ENCODE peak calls at places on chromosomes 1 and 21, in ten cellular contexts. L is fibroblast of lung, T is neural progenitor cell, B is PC-9, Q is mammary epithelial cell, G is K562, A is HepG2, F is hepatocyte, M is endothelial cell of umbilical vein, E is DND-41. R is an unnamed sample.

GRCh38 chr1:154741747-154742495 is 128.2 kb downstream of the KCNN3 start:
- DNase-seq in B (no peak), E (no peak), M (no peak), L (peak; percentile 66), Q (no peak), T (peak; percentile 54), F (no peak), G (peak; percentile 34), A (peak; percentile 63), R (peak; percentile 81)

GRCh38 chr1:109084563-109085517 is 5.7 kb upstream of the TMEM167B start:
- DNase-seq in T (no peak), G (no peak), B (peak; percentile 30), F (no peak), L (peak; percentile 78), E (no peak), Q (peak; percentile 66), A (peak; percentile 62), M (no peak), R (no peak)

GRCh38 chr1:153748903-153749302 is 21.1 kb downstream of the INTS3 start:
- DNase-seq in Q (no peak), B (no peak), A (no peak), F (no peak), G (no peak), M (no peak), E (no peak), T (no peak), L (peak; percentile 49), R (no peak)

GRCh38 chr1:30310966-30311742 is 412.2 kb downstream of the MATN1 start:
- DNase-seq in M (no peak), E (no peak), Q (no peak), T (no peak), F (no peak), G (no peak), L (no peak), A (no peak), B (no peak), R (no peak)

GRCh38 chr1:203627819-203628184 is 1.2 kb downstream of the ATP2B4 start:
- DNase-seq in M (peak; percentile 59), B (no peak), L (peak; percentile 49), G (no peak), E (peak; percentile 48), Q (peak; percentile 58), F (peak; percentile 43), T (peak; percentile 34), A (no peak), R (peak; percentile 88)

GRCh38 chr1:226986496-226987178 is 46.5 kb downstream of the COQ8A start:
- DNase-seq in F (no peak), T (no peak), M (no peak), B (no peak), L (no peak), Q (no peak), A (no peak), G (no peak), E (no peak), R (no peak)

GRCh38 chr1:226872455-226872854 is 2.0 kb downstream of the PSEN2 start:
- DNase-seq in A (peak; percentile 5), F (peak; percentile 5), B (no peak), L (no peak), G (no peak), E (no peak), M (peak; percentile 83), Q (no peak), T (no peak), R (no peak)

GRCh38 chr1:204419064-204419403 is 7.4 kb upstream of the PPP1R15B start:
- DNase-seq in L (peak; percentile 73), T (no peak), Q (peak; percentile 51), F (no peak), E (no peak), G (no peak), A (peak; percentile 20), B (peak; percentile 81), M (peak; percentile 46), R (peak; percentile 53)

GRCh38 chr1:169886422-169886821 is 7.3 kb downstream of the SCYL3 start:
- DNase-seq in T (no peak), B (no peak), F (no peak), E (no peak), A (no peak), L (no peak), G (no peak), Q (no peak), M (no peak), R (no peak)

GRCh38 chr21:45122432-45123132 is 48.2 kb downstream of the ADARB1 start:
- DNase-seq in T (no peak), L (no peak), B (no peak), E (no peak), Q (no peak), F (no peak), M (no peak), G (no peak), A (no peak), R (no peak)
- H3K79me2 ChIP-seq in T (no peaks in the 10 kb centered on the region), L (no peaks in the 10 kb centered on the region), B (no peaks in the 10 kb centered on the region), E (peaks cover 8% of the 10 kb centered on the region), Q (peaks cover 26% of the 10 kb centered on the region), F (peaks cover 51% of the 10 kb centered on the region), M (no peaks in the 10 kb centered on the region), G (no peaks in the 10 kb centered on the region), A (no peaks in the 10 kb centered on the region), R (peaks cover 73% of the 10 kb centered on the region)

DNA sequence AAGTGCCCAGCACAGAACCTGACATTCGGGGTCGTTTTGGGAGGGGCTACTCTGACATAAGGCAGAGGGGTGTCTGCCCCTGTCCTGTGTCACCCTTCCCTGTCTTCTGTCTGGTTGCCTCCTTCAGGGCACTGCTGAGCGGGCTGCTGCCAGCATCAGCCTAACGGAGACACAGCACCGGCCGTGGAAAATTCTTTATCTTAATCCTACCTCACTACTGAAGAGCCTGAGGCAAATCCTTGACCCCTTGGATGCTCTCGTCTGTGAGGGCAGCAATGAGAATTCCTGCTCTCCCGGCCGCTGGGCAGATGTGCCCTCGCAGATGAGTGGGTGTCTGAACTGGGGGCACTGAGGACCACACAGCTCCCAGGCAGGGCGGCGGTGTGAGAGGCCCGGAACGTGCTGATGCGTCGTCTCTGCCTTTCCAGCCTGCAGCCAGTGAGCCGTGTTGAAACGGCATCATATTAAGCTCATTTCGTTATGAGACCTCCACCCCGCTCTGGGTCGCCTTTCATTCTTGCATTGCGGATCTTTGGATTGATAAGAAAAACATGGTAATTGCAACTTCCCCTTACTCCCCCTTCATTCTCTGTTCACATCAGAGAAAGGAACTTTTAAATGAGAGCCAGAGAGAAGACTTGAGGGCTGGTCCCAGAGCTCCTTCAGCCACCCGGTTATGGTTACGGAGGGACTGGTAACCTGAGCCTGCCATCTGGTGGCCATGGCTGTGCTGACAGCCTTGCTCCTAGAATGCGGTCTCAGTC is 271.3 kb downstream of the TRABD2B start:
- DNase-seq in M (peak; percentile 74), F (peak; percentile 91), G (peak; percentile 86), T (peak; percentile 91), Q (peak; percentile 58), E (peak; percentile 69), A (peak; percentile 43), B (peak; percentile 58), L (peak; percentile 57), R (peak; percentile 88)
- TF ChIP-seq EZH2 in M (no peak), F (no peak), G (no peak), T (peak; percentile 20), Q (no peak), E (no peak), A (no peak), B (no peak), L (no peak), R (no peak)

GRCh38 chr1:39146681-39147080 is 57.8 kb upstream of the MACF1 start:
- DNase-seq in G (no peak), T (no peak), E (no peak), A (no peak), Q (no peak), L (no peak), B (no peak), F (no peak), M (no peak), R (no peak)

GRCh38 chr1:39149509-39149908 is 55.0 kb upstream of the MACF1 start:
- DNase-seq in T (peak; percentile 36), L (no peak), A (no peak), M (no peak), G (no peak), E (no peak), Q (no peak), F (no peak), B (no peak), R (no peak)

GRCh38 chr1:39148942-39149341 is 55.6 kb upstream of the MACF1 start:
- DNase-seq in G (no peak), Q (no peak), M (no peak), A (no peak), T (peak; percentile 37), F (no peak), L (no peak), E (no peak), B (no peak), R (no peak)

GRCh38 chr1:39145651-39145970 is 58.9 kb upstream of the MACF1 start:
- DNase-seq in F (no peak), Q (peak; percentile 72), M (no peak), G (no peak), A (no peak), T (no peak), E (no peak), L (no peak), B (no peak), R (peak; percentile 17)

GRCh38 chr1:39147099-39148025 is 57.1 kb upstream of the MACF1 start:
- DNase-seq in E (no peak), T (no peak), A (no peak), M (peak; percentile 51), Q (no peak), B (no peak), F (no peak), G (no peak), L (no peak), R (no peak)
- H3K79me2 ChIP-seq in E (no peaks in the 10 kb centered on the region), T (peaks cover 100% of the 10 kb centered on the region), A (no peaks in the 10 kb centered on the region), M (peaks cover 95% of the 10 kb centered on the region), Q (peaks cover 94% of the 10 kb centered on the region), B (peaks cover 29% of the 10 kb centered on the region), F (peaks cover 84% of the 10 kb centered on the region), G (peaks cover 2% of the 10 kb centered on the region), L (peaks cover 73% of the 10 kb centered on the region), R (peaks cover 96% of the 10 kb centered on the region)

DNA sequence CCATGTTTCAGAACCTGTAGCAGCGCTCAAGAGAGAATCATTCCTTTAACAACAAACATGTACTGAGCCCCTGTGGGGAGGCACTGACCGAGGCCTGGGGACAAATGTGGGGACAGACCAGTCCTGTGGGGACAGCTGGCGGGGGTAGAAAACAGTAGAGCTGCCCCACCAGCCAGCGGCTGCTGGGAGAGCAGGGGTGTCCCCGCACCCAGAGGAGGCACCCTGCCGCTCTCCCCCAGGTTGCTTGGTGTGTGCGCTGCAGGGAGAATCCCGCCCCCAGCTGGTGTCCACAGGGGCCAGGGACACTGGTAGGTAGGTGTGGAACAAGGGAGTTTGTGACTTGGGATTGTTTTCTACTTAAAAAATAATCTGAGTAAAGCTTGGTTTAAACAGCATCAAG is 62.1 kb downstream of the ADARB1 start:
- DNase-seq in L (no peak), G (no peak), A (no peak), B (no peak), T (no peak), Q (no peak), E (no peak), F (no peak), M (no peak), R (no peak)
- TF ChIP-seq EZH2 in L (no peak), G (no peak), A (no peak), B (no peak), T (no peak), Q (no peak), E (no peak), F (no peak), M (no peak), R (no peak)

R was measured in GM23248.